ENCODE peak calls at places on chromosomes 2 and 18, in four cellular contexts. S, M, D and Y are unnamed samples.

GRCh38 chr2:73451263-73451972 is 65.8 kb downstream of the ALMS1 start:
- DNase-seq in S (no peak), M (no peak), D (no peak), Y (no peak)

GRCh38 chr18:31248783-31249521 is 69.0 kb upstream of the DSG1 start:
- DNase-seq in S (no peak), M (no peak), D (no peak), Y (no peak)

GRCh38 chr18:1050012-1050657 is 145.5 kb downstream of the ADCYAP1 start:
- DNase-seq in S (no peak), M (no peak), D (no peak), Y (no peak)

GRCh38 chr2:120896126-120896525 is 160.5 kb downstream of the GLI2 start:
- DNase-seq in S (peak), M (no peak), D (no peak), Y (no peak)

GRCh38 chr2:241274127-241274526 is 41.3 kb downstream of the HDLBP start:
- DNase-seq in S (no peak), M (peak), D (no peak), Y (no peak)

GRCh38 chr2:241213036-241213435 is 24.6 kb downstream of the ANO7 start:
- DNase-seq in S (no peak), M (no peak), D (no peak), Y (no peak)

GRCh38 chr2:202530038-202530437 is 104.7 kb upstream of the FAM117B start:
- DNase-seq in S (no peak), M (no peak), D (no peak), Y (no peak)

GRCh38 chr18:46067431-46068007 is 4.5 kb downstream of the PSTPIP2 start:
- DNase-seq in S (no peak), M (no peak), D (peak), Y (no peak)

GRCh38 chr2:70103531-70104061 is 16.3 kb downstream of the PCBP1 start:
- DNase-seq in S (no peak), M (no peak), D (no peak), Y (no peak)
- TF ChIP-seq CTCF in S (no peak), M (peak), D (no peak), Y (no peak)

GRCh38 chr2:192151848-192152247 is 42.9 kb downstream of the TMEFF2 start:
- DNase-seq in S (no peak), M (no peak), D (no peak), Y (no peak)
- TF ChIP-seq CTCF in S (no peak), M (no peak), D (no peak), Y (no peak)

GRCh38 chr18:65436430-65436829 is 314.4 kb upstream of the CDH7 start:
- DNase-seq in S (no peak), M (peak), D (no peak), Y (no peak)
- TF ChIP-seq CTCF in S (no peak), M (peak), D (no peak), Y (no peak)

GRCh38 chr2:172454404-172455120 is 27.2 kb downstream of the ITGA6 start:
- DNase-seq in S (no peak), M (no peak), D (no peak), Y (no peak)

GRCh38 chr2:172457606-172458005 is 30.2 kb downstream of the ITGA6 start:
- DNase-seq in S (no peak), M (no peak), D (no peak), Y (no peak)

GRCh38 chr2:172458561-172459124 is 31.3 kb downstream of the ITGA6 start:
- DNase-seq in S (no peak), M (no peak), D (no peak), Y (no peak)

GRCh38 chr2:172455121-172455515 is 27.7 kb downstream of the ITGA6 start:
- DNase-seq in S (no peak), M (no peak), D (no peak), Y (no peak)

GRCh38 chr2:172456002-172456401 is 28.6 kb downstream of the ITGA6 start:
- DNase-seq in S (no peak), M (peak), D (no peak), Y (no peak)
- TF ChIP-seq CTCF in S (no peak), M (peak), D (peak), Y (no peak)